ENCODE peak calls at places on chromosome 14, in eight cellular contexts. A, K, V, B, M, I, W and N are unnamed samples.

GRCh38 chr14:55454264-55455151 is 14.1 kb upstream of the TBPL2 start:
- DNase-seq in K (peak), A (peak), I (peak), W (no peak), B (no peak), M (peak), V (peak), N (peak)

GRCh38 chr14:98112211-98112780 is 1159.7 kb downstream of the BCL11B start:
- DNase-seq in B (no peak), A (no peak), K (no peak), I (no peak), M (no peak), V (no peak), W (no peak), N (no peak)

GRCh38 chr14:63438065-63438757 is 105.0 kb downstream of the PPP2R5E start:
- DNase-seq in K (peak), W (no peak), A (peak), I (peak), B (peak), V (peak), M (peak), N (no peak)

GRCh38 chr14:103354141-103354540 is 20.1 kb downstream of the EIF5 start:
- DNase-seq in W (no peak), V (no peak), B (no peak), I (peak), M (no peak), A (no peak), K (no peak), N (no peak)

GRCh38 chr14:71555654-71556559 is 376.3 kb upstream of the RGS6 start:
- DNase-seq in W (no peak), V (no peak), A (no peak), K (peak), M (no peak), I (no peak), B (no peak), N (no peak)

GRCh38 chr14:66709292-66709691 is 201.3 kb downstream of the GPHN start:
- DNase-seq in B (no peak), M (no peak), W (no peak), K (peak), V (no peak), I (no peak), A (no peak), N (no peak)

GRCh38 chr14:87966816-87967215 is 26.2 kb downstream of the GALC start:
- DNase-seq in I (no peak), B (no peak), W (no peak), V (no peak), K (peak), A (no peak), M (no peak), N (no peak)

GRCh38 chr14:56338674-56339073 is 220.5 kb downstream of the PELI2 start:
- DNase-seq in A (no peak), W (no peak), I (no peak), K (no peak), B (no peak), V (no peak), M (no peak), N (no peak)

GRCh38 chr14:64569108-64570045 is 19.6 kb downstream of the PPP1R36 start:
- DNase-seq in W (no peak), V (peak), A (no peak), M (peak), I (peak), B (peak), K (peak), N (peak)

GRCh38 chr14:89443002-89443660 is 26.1 kb upstream of the FOXN3 start:
- DNase-seq in M (no peak), V (no peak), K (peak), I (no peak), W (no peak), B (no peak), A (no peak), N (no peak)

GRCh38 chr14:41662780-41663477 is 56.3 kb downstream of the LRFN5 start:
- DNase-seq in V (no peak), M (no peak), I (no peak), K (no peak), W (no peak), A (no peak), B (no peak), N (no peak)

GRCh38 chr14:102949062-102949800 is 26.8 kb downstream of the AMN start:
- DNase-seq in V (no peak), K (no peak), I (no peak), W (no peak), M (no peak), B (no peak), A (no peak), N (no peak)

GRCh38 chr14:61516957-61517356 is 178.4 kb upstream of the HIF1A start:
- DNase-seq in M (no peak), B (no peak), A (no peak), W (peak), V (peak), I (no peak), K (peak), N (no peak)

GRCh38 chr14:106518054-106518943 is 991.9 kb downstream of the TMEM121 start:
- DNase-seq in V (peak), B (peak), W (no peak), M (no peak), I (no peak), A (no peak), K (no peak), N (no peak)

GRCh38 chr14:104865631-104866441 is 768 bp downstream of the CEP170B start:
- DNase-seq in V (peak), B (peak), A (peak), M (peak), I (peak), W (peak), K (peak), N (no peak)

GRCh38 chr14:94088516-94088915 is 7.4 kb downstream of the IFI27L1 start:
- DNase-seq in K (peak), I (no peak), A (no peak), W (no peak), B (no peak), V (no peak), M (no peak), N (no peak)

GRCh38 chr14:42930058-42930457 is 1323.4 kb downstream of the LRFN5 start:
- DNase-seq in I (no peak), K (no peak), A (peak), M (no peak), B (no peak), V (peak), W (peak), N (no peak)

GRCh38 chr14:56004807-56005579 is 113.2 kb upstream of the PELI2 start:
- DNase-seq in W (peak), B (no peak), K (peak), M (peak), I (no peak), V (peak), A (peak), N (no peak)

GRCh38 chr14:70130498-70130897 is 58.3 kb downstream of the SLC8A3 start:
- DNase-seq in A (no peak), B (no peak), V (no peak), I (no peak), W (no peak), K (no peak), M (no peak), N (no peak)

GRCh38 chr14:104721704-104722431 is 2.2 kb upstream of the ADSS1 start:
- DNase-seq in M (no peak), W (no peak), B (peak), I (no peak), V (no peak), A (no peak), K (peak), N (no peak)

GRCh38 chr14:59189281-59189821 is 884 bp downstream of the DAAM1 start:
- DNase-seq in M (no peak), A (no peak), B (peak), W (peak), V (peak), K (peak), I (no peak), N (no peak)

GRCh38 chr14:60722836-60723217 is 1.3 kb downstream of the SIX4 start:
- DNase-seq in K (peak), B (peak), I (no peak), W (no peak), A (no peak), V (peak), M (no peak), N (no peak)

GRCh38 chr14:77615231-77616132 is 955 bp downstream of the SPTLC2 start:
- DNase-seq in B (no peak), W (no peak), I (no peak), A (no peak), K (peak), M (peak), V (peak), N (no peak)

GRCh38 chr14:92351750-92352149 is 28.8 kb downstream of the SLC24A4 start:
- DNase-seq in W (no peak), B (no peak), A (no peak), K (no peak), I (no peak), M (no peak), V (no peak), N (no peak)

GRCh38 chr14:92352158-92352985 is 29.4 kb downstream of the SLC24A4 start:
- DNase-seq in K (peak), W (peak), V (no peak), I (no peak), M (no peak), A (no peak), B (no peak), N (no peak)

GRCh38 chr14:92356677-92357076 is 33.7 kb downstream of the SLC24A4 start:
- DNase-seq in A (no peak), B (no peak), K (no peak), W (no peak), I (no peak), V (no peak), M (no peak), N (no peak)

GRCh38 chr14:92348154-92348553 is 25.2 kb downstream of the SLC24A4 start:
- DNase-seq in V (no peak), K (no peak), A (no peak), M (no peak), I (no peak), B (no peak), W (no peak), N (no peak)

DNA sequence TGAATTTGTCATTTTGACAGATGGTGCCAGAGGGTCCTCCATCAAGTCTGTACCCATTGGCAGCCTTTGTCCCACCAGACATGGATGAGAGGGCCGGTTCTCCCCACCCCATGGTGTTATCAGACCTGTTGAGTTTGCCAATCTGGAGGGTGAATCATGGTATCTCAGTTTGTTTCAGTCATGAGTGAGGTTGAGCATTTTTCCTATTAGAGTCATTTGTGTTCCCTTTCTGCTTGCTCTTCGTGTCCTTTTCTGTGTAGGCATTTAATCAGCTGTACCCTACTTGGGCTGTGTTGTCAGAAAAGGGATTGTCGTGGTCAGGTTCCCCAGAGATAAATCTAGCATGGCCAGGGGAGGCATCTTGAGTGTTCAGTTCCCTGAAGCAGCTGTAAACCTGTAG is 30.5 kb downstream of the SLC24A4 start:
- DNase-seq in K (no peak), B (no peak), M (no peak), V (no peak), A (no peak), W (no peak), I (no peak), N (no peak)
- TF ChIP-seq CTCF in K (no peak), B (no peak), M (no peak), V (no peak), A (no peak), W (no peak), I (no peak), N (no peak)

DNA sequence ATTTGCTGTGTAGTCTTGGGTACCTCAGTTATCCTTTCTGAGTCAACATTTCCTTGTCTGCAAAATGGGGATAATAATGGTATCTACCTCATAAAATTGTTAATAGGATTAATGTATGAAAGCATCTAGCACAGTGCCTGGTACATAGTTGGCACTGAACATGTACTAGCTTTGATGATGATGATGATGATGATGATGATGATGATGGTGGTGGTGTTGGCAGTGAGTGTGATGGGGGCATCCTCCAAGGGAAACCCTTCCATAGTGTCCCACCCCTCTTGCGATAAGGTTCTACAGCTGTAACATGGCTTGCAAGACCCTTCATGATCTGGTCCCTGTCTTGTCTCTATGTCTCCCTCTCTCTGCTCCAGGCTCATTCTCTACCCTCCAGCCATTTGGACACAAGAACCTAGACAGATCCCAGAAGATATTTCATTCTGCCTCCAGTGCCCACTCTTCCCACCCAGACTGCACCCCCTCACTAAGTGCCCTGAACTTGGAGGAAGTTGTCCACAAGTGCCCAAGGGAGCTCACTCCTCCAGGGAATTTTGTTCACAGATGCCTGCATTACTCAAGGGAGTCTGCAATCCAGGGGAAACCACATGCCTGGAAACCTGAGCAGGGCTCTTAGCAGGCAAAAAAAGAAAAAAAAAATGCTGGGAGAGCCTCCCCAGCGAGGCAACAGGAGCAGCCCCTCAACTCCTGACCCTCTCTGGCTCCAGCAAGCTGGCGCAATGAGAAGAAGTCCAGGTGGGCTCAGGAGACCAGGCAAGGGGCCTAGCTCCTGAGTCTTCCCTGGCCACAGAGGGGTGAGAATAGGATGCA is 10.1 kb upstream of the BDKRB1 start:
- DNase-seq in A (no peak), B (no peak), M (no peak), W (no peak), I (no peak), V (no peak), K (peak), N (no peak)
- H3K4me3 ChIP-seq in A (no peak), B (no peak), M (no peak), W (no peak), I (no peak), V (no peak), K (no peak), N (no peak)

DNA sequence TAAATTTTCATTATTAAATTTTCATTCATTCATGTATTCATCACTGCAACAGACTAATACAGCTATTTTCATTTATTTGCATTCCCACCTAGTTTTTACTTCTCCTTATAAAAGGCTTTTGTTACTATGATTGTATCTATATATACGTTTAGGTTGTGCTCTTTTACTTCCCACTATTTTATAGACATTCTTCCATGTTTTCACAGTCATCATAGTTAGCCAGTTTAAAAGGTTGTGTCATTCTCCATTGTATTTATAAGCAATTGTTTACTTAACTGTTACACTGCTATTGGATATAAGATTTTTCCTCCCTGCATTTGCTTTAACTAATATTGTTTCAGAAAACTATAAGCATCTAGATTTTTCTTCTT is 12.0 kb downstream of the ABHD12B start:
- DNase-seq in K (no peak), V (no peak), I (no peak), M (no peak), B (no peak), A (no peak), W (no peak), N (no peak)
- TF ChIP-seq CTCF in K (no peak), V (no peak), I (no peak), M (no peak), B (no peak), A (no peak), W (no peak), N (no peak)

GRCh38 chr14:53715390-53715730 is 241.3 kb downstream of the BMP4 start:
- DNase-seq in W (no peak), M (peak), A (no peak), B (no peak), K (peak), I (no peak), V (peak), N (no peak)
- H3K4me3 ChIP-seq in W (no peak), M (peak), A (no peak), B (peak), K (no peak), I (no peak), V (no peak), N (no peak)

GRCh38 chr14:21233457-21234076 is 35.7 kb downstream of the HNRNPC start:
- DNase-seq in K (peak), B (no peak), A (no peak), M (no peak), I (no peak), V (no peak), W (no peak), N (no peak)
- TF ChIP-seq CTCF in K (peak), B (peak), A (peak), M (no peak), I (no peak), V (peak), W (peak), N (peak)

GRCh38 chr14:22255042-22255441 is 334.0 kb downstream of the DAD1 start:
- DNase-seq in M (no peak), K (no peak), W (no peak), A (no peak), V (no peak), I (no peak), B (no peak), N (no peak)

GRCh38 chr14:22249775-22250174 is 339.2 kb downstream of the DAD1 start:
- DNase-seq in K (no peak), M (no peak), A (no peak), I (no peak), V (no peak), B (no peak), W (no peak), N (no peak)

GRCh38 chr14:22251090-22251489 is 337.9 kb downstream of the DAD1 start:
- DNase-seq in B (no peak), I (no peak), V (no peak), A (no peak), W (no peak), M (no peak), K (peak), N (no peak)

DNA sequence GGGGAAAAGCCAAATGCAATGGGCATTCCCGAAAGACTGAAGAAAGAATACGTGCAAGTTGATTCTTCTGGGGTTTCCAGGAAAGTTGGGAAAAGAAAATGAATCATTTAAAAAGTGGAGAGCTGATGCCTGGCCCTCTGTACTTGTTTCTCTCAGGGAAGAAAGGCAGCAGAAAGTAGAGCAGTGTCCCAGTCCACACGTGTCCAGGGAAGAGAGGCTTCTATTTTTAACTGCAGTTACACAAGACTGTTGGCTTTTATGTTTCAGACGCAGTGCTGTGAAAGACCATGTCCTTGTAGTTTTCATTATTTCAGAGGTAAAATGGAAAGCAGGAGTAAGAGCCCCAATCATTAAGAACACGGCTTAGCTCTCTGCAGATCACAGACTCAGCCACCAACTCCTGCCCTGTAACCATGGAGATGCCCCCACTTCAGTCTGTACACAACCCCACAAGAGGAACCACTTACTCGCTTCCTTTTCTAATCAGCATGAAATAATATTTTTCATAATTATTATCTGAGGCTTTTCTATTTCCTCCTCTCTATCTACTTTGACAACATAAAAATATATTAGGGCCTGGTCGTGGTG is 336.3 kb downstream of the DAD1 start:
- DNase-seq in B (no peak), W (no peak), K (peak), M (no peak), V (no peak), I (no peak), A (no peak), N (no peak)
- H3K4me3 ChIP-seq in B (no peak), W (no peak), K (no peak), M (no peak), V (no peak), I (no peak), A (no peak), N (no peak)

DNA sequence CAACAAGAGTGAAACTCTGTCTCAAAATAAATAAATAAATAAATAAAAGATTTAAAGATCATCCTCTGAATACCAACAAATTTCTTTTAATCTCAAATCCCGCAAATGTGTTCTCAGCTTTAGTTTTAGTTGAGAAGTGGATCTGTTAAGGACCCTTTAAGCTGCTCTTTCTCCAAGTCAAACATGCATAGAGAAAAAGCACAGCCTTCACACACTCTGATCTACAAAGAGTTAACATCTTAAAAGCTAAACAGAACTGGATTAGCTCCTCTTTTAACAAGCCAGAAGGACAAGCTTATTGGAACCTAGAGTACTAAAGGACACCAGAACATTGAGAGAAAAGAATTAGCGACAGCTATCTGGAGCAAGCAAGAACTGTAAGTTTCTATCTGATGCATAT is at the start of gene RPGRIP1:
- DNase-seq in B (no peak), K (no peak), M (no peak), W (no peak), A (no peak), V (no peak), I (no peak), N (no peak)
- TF ChIP-seq CTCF in B (no peak), K (no peak), M (no peak), W (no peak), A (no peak), V (no peak), I (no peak), N (no peak)

DNA sequence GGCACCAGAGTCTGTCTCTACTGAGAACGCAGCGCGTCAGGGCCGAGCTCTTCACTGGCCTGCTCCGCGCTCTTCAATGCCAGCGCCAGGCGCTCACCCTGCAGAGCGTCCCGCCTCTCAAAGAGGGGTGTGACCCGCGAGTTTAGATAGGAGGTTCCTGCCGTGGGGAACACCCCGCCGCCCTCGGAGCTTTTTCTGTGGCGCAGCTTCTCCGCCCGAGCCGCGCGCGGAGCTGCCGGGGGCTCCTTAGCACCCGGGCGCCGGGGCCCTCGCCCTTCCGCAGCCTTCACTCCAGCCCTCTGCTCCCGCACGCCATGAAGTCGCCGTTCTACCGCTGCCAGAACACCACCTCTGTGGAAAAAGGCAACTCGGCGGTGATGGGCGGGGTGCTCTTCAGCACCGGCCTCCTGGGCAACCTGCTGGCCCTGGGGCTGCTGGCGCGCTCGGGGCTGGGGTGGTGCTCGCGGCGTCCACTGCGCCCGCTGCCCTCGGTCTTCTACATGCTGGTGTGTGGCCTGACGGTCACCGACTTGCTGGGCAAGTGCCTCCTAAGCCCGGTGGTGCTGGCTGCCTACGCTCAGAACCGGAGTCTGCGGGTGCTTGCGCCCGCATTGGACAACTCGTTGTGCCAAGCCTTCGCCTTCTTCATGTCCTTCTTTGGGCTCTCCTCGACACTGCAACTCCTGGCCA is at the start of gene PTGDR:
- DNase-seq in K (peak), W (peak), V (peak), M (peak), A (no peak), B (peak), I (no peak), N (no peak)
- H3K4me3 ChIP-seq in K (peak), W (peak), V (no peak), M (no peak), A (peak), B (peak), I (peak), N (peak)

GRCh38 chr14:39432619-39433451 is 602 bp upstream of the FBXO33 start:
- DNase-seq in B (peak), M (peak), W (peak), K (peak), V (peak), A (no peak), I (peak), N (peak)
- TF ChIP-seq CTCF in B (no peak), M (no peak), W (peak), K (no peak), V (peak), A (peak), I (no peak), N (no peak)